ENCODE peak calls at places on chromosome 20, in six cellular contexts. I is activated T-helper 9 cell treated with anti-CD3 and anti-CD28 coated beads, Interleukin-2, amount 50 U/mL, for 16 hours; J is NAMALWA; D is M059J; X is LoVo; R is activated T-cell treated with anti-CD3 and anti-CD28 coated beads, Interleukin-2, amount 50 U/mL, for 72 hours. H is an unnamed sample.

GRCh38 chr20:60906555-60906954 is 345.5 kb upstream of the CDH4 start:
- DNase-seq in I (no peak), J (no peak), D (no peak), X (no peak), R (no peak), H (no peak)

GRCh38 chr20:13250242-13250641 is 29.2 kb downstream of the ISM1 start:
- DNase-seq in I (no peak), J (no peak), D (no peak), X (no peak), R (no peak), H (no peak)

GRCh38 chr20:20939006-20939405 is 167.2 kb downstream of the LINC00237 start:
- DNase-seq in I (no peak), J (no peak), D (no peak), X (no peak), R (no peak), H (no peak)

GRCh38 chr20:64115171-64115911 is 8.0 kb upstream of the NPBWR2 start:
- DNase-seq in I (no peak), J (no peak), D (no peak), X (no peak), R (no peak), H (no peak)

GRCh38 chr20:40777653-40778052 is 88.6 kb upstream of the MAFB start:
- DNase-seq in I (no peak), J (no peak), D (no peak), X (no peak), R (no peak), H (no peak)

GRCh38 chr20:44171775-44172571 is 15.0 kb downstream of the JPH2 start:
- DNase-seq in I (no peak), J (no peak), D (peak), X (no peak), R (no peak), H (no peak)

GRCh38 chr20:45052698-45053440 is 48.1 kb downstream of the KCNS1 start:
- DNase-seq in I (no peak), J (no peak), D (peak), X (no peak), R (peak), H (no peak)

GRCh38 chr20:59985864-59986263 is 27.6 kb downstream of the CDH26 start:
- DNase-seq in I (no peak), J (peak), D (peak), X (no peak), R (no peak), H (no peak)